ENCODE peak calls at places on chromosomes 16 and 17, in six cellular contexts. I is lower lobe of right lung; B is AG10803; A is GM12865; R is CD8-positive, alpha-beta T cell; J is testis. W is an unnamed sample.

GRCh38 chr16:2019500-2019899 is at the start of gene NPW:
- DNase-seq in I (no peak), B (no peak), A (no peak), R (no peak), J (no peak), W (no peak)

GRCh38 chr17:61408151-61409041 is 8.8 kb downstream of the TBX2 start:
- DNase-seq in I (peak), B (no peak), A (no peak), R (no peak), J (no peak), W (no peak)

GRCh38 chr17:67613961-67614360 is 103.8 kb upstream of the NOL11 start:
- DNase-seq in I (no peak), B (no peak), A (peak), R (no peak), J (no peak), W (no peak)

GRCh38 chr17:27153005-27153404 is 140.9 kb upstream of the WSB1 start:
- DNase-seq in I (no peak), B (peak), A (no peak), R (no peak), J (no peak), W (no peak)

GRCh38 chr17:69093279-69093789 is 32.6 kb upstream of the ABCA9 start:
- DNase-seq in I (no peak), B (no peak), A (no peak), R (no peak), J (peak), W (no peak)

GRCh38 chr17:7261377-7262191 is 694 bp downstream of the CLDN7 start:
- DNase-seq in I (peak), B (no peak), A (peak), R (peak), J (no peak), W (no peak)

GRCh38 chr16:29825145-29826044 is 5.1 kb downstream of the MVP start:
- DNase-seq in I (no peak), B (peak), A (peak), R (no peak), J (no peak), W (peak)

GRCh38 chr17:57281887-57282653 is 25.7 kb downstream of the MSI2 start:
- DNase-seq in I (no peak), B (no peak), A (no peak), R (no peak), J (peak), W (peak)

GRCh38 chr16:13186813-13187212 is 285.4 kb downstream of the SHISA9 start:
- DNase-seq in I (no peak), B (no peak), A (peak), R (no peak), J (no peak), W (no peak)

GRCh38 chr17:73956595-73957465 is 246.6 kb upstream of the RPL38 start:
- DNase-seq in I (peak), B (peak), A (peak), R (peak), J (peak), W (no peak)

GRCh38 chr16:85570735-85571562 is 42.2 kb upstream of the GSE1 start:
- DNase-seq in I (peak), B (no peak), A (peak), R (peak), J (peak), W (no peak)

GRCh38 chr17:34201767-34202166 is 53.3 kb upstream of the CCL2 start:
- DNase-seq in I (no peak), B (no peak), A (peak), R (no peak), J (no peak), W (no peak)

GRCh38 chr16:19167710-19168172 is 299 bp upstream of the SYT17 start:
- DNase-seq in I (peak), B (peak), A (peak), R (no peak), J (peak), W (peak)

GRCh38 chr17:27244481-27245223 is 49.3 kb upstream of the WSB1 start:
- DNase-seq in I (peak), B (peak), A (no peak), R (no peak), J (peak), W (peak)

GRCh38 chr16:85982563-85982939 is 83.6 kb downstream of the IRF8 start:
- DNase-seq in I (peak), B (no peak), A (no peak), R (no peak), J (peak), W (no peak)

GRCh38 chr16:4935231-4935855 is 1.6 kb downstream of the PPL start:
- DNase-seq in I (peak), B (peak), A (no peak), R (no peak), J (peak), W (no peak)

GRCh38 chr16:24845726-24846547 is at the start of gene SLC5A11:
- DNase-seq in I (no peak), B (no peak), A (no peak), R (no peak), J (no peak), W (no peak)

GRCh38 chr17:38703742-38704644 is 1.1 kb upstream of the MLLT6 start:
- DNase-seq in I (peak), B (no peak), A (peak), R (peak), J (peak), W (no peak)

GRCh38 chr16:31480851-31481250 is 2.1 kb upstream of the SLC5A2 start:
- DNase-seq in I (no peak), B (no peak), A (no peak), R (no peak), J (no peak), W (no peak)

GRCh38 chr16:66382171-66382965 is 15.9 kb downstream of the CDH5 start:
- DNase-seq in I (no peak), B (peak), A (no peak), R (no peak), J (no peak), W (peak)

GRCh38 chr17:5418858-5419355 is 555 bp downstream of the NUP88 start:
- DNase-seq in I (peak), B (no peak), A (peak), R (peak), J (peak), W (no peak)

GRCh38 chr17:30928584-30928983 is 6.8 kb downstream of the ADAP2 start:
- DNase-seq in I (no peak), B (no peak), A (no peak), R (no peak), J (no peak), W (no peak)

GRCh38 chr17:14299261-14300093 is 1.4 kb upstream of the HS3ST3B1 start:
- DNase-seq in I (peak), B (peak), A (no peak), R (peak), J (peak), W (peak)

GRCh38 chr17:73822371-73822770 is 178.1 kb upstream of the SDK2 start:
- DNase-seq in I (no peak), B (no peak), A (no peak), R (no peak), J (no peak), W (no peak)

GRCh38 chr17:1641065-1641403 is 4.5 kb downstream of the SCARF1 start:
- DNase-seq in I (no peak), B (no peak), A (no peak), R (no peak), J (no peak), W (no peak)

GRCh38 chr16:85650864-85651811 is 37.6 kb downstream of the GINS2 start:
- DNase-seq in I (no peak), B (peak), A (no peak), R (no peak), J (no peak), W (no peak)

GRCh38 chr17:60141111-60142018 is 8.4 kb upstream of the CA4 start:
- DNase-seq in I (peak), B (peak), A (no peak), R (no peak), J (no peak), W (no peak)

GRCh38 chr16:67930678-67931211 is 917 bp downstream of the CTRL start:
- DNase-seq in I (no peak), B (no peak), A (no peak), R (no peak), J (no peak), W (no peak)

GRCh38 chr16:57906385-57907316 is 64.3 kb downstream of the CNGB1 start:
- DNase-seq in I (no peak), B (peak), A (peak), R (peak), J (peak), W (no peak)

GRCh38 chr16:67893791-67894399 is 841 bp downstream of the PSKH1 start:
- DNase-seq in I (no peak), B (peak), A (peak), R (no peak), J (no peak), W (no peak)

GRCh38 chr17:53628011-53628410 is 194.7 kb upstream of the KIF2B start:
- DNase-seq in I (no peak), B (peak), A (no peak), R (no peak), J (no peak), W (peak)

DNA sequence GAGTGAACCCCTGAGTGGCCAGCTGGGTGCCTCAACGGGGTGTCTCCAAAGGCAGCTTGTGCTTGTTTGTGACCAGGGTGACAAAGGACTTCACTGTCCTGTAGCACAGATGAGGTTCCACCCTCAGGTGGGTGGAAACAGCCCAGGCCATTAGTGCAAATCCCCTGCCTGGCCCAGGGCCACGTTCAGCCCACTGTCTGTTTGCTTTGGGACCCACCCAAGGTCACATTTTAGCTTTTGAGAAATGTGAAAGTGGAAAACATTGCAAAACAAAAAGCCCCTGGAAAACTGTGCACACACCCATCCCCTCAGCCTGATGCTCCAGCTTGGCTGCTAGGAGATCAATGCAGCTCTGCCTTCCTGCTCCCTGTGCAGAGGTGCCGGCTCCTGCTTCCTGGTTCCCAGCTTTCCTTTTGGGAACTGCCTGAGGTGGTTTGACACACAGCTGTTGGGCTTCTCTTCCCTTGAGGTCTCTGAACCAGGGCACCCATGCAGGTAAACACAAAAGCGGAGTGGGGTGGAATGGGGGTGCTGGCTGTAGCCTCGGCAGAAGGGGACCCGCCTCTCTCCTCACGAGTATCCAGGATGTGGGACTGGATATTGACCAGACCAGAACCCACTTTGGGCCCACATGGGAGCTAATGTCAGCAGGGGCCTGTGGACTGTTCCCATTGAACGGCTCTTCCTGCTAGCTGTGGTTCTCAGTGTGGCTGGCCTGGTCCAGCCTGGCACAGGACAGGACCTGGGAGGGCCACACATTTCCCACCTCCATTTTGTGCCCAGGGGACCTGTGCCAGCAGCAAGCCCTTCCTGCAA is 7.9 kb upstream of the SPHK1 start:
- DNase-seq in I (no peak), B (no peak), A (no peak), R (no peak), J (no peak), W (no peak)
- TF ChIP-seq CTCF in I (no peak), B (no peak), A (no peak), R (no peak), J (no peak), W (no peak)

GRCh38 chr16:49704586-49705155 is 151.2 kb downstream of the ZNF423 start:
- DNase-seq in I (no peak), B (no peak), A (peak), R (no peak), J (no peak), W (no peak)
- TF ChIP-seq CTCF in I (no peak), B (no peak), A (no peak), R (no peak), J (no peak), W (no peak)

GRCh38 chr16:90001761-90002503 is 17.3 kb downstream of the DBNDD1 start:
- DNase-seq in I (no peak), B (no peak), A (no peak), R (no peak), J (no peak), W (no peak)

GRCh38 chr16:89996178-89996489 is 23.1 kb downstream of the DBNDD1 start:
- DNase-seq in I (no peak), B (no peak), A (no peak), R (no peak), J (no peak), W (no peak)

GRCh38 chr16:90000733-90001427 is 18.4 kb downstream of the DBNDD1 start:
- DNase-seq in I (no peak), B (no peak), A (no peak), R (no peak), J (no peak), W (no peak)

GRCh38 chr16:90002759-90003158 is 16.5 kb downstream of the DBNDD1 start:
- DNase-seq in I (no peak), B (no peak), A (no peak), R (no peak), J (no peak), W (no peak)

DNA sequence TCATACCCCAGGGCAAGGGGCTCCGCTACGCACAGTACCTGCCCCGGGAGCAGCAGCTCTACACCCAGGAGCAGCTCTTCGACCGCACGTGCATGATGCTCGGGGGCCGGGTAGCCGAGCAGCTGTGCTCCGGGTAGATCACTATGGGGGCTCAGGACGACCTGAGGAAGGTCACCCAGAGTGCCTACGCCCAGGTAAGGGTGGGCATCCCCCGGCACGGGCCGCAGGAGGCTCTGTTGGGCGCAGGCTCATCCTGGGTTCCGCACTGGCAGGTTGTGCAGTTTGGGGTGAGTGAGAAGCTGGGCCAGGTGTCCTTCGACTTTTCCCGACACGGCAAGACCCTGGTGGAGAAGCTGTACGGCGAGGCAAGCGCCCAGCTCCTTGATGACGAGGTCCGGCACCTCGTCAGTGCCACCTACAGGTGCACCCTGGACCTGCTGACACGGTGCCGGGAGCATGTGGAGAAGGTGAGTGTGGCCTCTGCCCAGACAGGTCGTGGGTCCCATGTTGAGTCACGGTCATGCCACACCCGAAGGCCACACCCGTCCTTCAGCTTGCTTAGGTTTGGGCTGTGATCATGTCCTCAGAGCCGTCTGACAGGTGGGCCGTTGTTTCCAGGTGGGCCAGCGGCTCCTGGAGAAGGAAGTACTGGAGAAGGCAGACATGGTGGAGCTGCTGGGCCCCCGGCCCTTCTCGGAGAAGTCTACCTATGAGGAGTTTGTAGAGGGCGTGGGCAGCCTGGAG is 19.3 kb downstream of the DBNDD1 start:
- DNase-seq in I (no peak), B (no peak), A (no peak), R (no peak), J (no peak), W (no peak)
- TF ChIP-seq CTCF in I (no peak), B (no peak), A (no peak), R (no peak), J (no peak), W (peak)

DNA sequence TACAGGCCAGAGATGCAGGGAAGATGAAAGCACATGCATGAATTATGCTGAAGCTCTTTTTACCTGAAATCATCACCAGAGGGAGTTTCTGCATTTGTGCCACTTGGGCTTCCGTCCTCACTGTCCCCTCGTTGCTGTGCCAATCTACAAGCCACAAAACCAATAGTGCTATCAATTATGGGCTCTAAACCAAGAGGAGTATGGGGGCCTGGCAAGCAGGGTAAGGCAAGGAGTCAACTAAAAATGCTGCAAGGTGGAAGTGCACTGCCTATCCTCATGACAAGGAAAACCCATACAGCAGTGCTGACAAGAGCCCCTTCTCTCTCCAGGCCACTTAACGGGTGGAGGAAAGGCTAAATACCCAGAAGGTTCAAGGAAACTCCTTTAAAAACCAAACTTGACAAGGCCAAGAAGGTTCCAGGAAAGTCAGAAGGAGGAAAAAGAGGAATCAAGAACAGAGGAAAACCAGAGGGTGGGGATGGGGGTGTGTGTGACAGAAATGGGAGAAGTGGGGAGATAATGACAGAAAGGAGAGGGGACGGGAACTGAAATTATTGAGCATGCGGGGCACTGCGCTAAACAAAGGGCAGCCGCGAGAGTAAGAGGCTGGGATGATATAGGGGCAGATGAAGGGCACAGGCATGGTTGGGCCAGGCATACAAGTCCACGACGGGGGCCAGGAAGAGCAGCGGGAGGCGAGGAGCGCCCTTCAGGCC is 674 bp downstream of the C17orf75 start:
- DNase-seq in I (no peak), B (no peak), A (peak), R (peak), J (no peak), W (no peak)
- TF ChIP-seq CTCF in I (no peak), B (peak), A (peak), R (peak), J (no peak), W (peak)

DNA sequence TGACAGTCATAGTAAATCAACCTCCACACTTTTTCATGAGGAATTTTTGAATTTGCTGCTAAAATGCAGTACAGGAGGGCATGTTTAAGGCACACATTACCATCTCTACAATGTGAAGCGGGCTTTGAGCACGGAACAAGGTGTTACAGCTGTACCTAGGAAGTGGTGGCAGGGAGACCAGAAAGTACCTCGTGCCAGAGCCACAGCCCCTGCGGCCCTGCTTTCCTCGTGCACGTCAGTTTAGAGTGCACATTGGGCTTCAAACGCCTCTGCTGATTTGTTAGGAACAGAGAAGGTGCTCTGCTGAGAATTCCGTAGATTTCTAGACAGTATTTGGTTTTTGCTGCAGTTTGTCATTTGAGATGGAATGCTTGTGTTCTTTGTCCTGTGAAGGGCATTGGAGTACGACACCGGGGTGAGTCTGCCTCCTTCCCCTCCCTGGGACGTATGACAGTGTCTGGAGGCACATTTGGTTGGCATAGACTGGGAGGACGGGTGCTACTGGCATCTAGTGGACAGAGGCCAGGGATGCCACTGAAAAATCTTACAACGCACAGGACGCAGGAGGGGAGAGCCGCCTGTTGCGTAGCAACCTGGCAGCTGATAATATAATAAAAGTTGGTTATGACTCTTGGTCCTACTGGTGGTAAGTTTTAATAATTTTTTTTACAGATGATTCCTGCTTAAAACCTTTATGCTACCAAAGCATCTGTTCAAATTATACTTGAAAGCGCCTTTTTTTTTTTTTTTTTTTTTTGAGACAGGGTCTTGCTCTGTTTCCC is 9.1 kb downstream of the FOXK2 start:
- DNase-seq in I (peak), B (peak), A (peak), R (peak), J (peak), W (peak)
- TF ChIP-seq CTCF in I (peak), B (peak), A (no peak), R (no peak), J (peak), W (peak)

DNA sequence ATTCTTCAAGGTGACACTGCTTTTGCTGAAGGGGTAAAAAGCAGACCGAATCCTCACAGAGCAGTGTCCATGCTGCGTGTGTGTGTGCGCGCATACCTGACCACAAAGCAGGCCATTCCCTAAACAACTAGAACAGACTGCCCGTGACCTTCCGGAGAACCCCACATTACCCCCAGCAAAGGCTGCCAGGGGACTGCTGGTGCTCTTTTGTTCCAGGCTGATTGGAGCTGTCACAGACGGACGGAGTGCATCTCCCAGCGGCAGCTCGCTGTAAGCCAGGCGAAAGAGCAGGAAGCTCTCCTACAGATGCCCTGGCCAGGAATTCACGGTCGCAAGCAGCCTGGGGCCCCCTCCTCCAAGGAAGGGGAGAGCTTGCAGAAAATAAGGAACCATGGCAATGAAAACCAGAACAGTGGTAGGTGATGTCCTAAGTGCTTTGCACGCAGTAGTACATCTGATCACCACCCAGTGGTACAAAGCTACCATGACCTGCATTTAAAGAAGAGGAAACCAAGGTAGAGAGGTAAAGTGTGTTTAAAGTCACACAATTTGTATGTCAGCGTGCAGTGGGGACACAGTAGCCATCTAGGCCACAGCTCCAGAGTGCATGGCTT is 153.4 kb upstream of the DYNLRB2 start:
- DNase-seq in I (no peak), B (no peak), A (no peak), R (no peak), J (no peak), W (peak)
- TF ChIP-seq CTCF in I (no peak), B (no peak), A (no peak), R (no peak), J (no peak), W (peak)

GRCh38 chr17:206941-207560 is 25.6 kb upstream of the DOC2B start:
- DNase-seq in I (no peak), B (no peak), A (no peak), R (no peak), J (peak), W (no peak)
- TF ChIP-seq CTCF in I (no peak), B (no peak), A (no peak), R (no peak), J (no peak), W (no peak)